ENCODE peak calls at places on chromosomes 3 and 15, in four cellular contexts. H, J, N and Z are unnamed samples.

GRCh38 chr3:30141178-30141581 is 465.2 kb upstream of the TGFBR2 start:
- DNase-seq in H (no peak), J (no peak), N (peak; percentile 96), Z (no peak)

GRCh38 chr15:88060383-88060782 is 196.2 kb downstream of the NTRK3 start:
- DNase-seq in H (no peak), J (no peak), N (no peak), Z (no peak)

GRCh38 chr3:187005827-187006481 is 75.6 kb downstream of the ST6GAL1 start:
- DNase-seq in H (no peak), J (no peak), N (no peak), Z (no peak)

GRCh38 chr3:52353291-52353855 is 37.3 kb downstream of the DNAH1 start:
- DNase-seq in H (no peak), J (no peak), N (no peak), Z (no peak)

GRCh38 chr3:195197764-195198423 is 73.1 kb downstream of the XXYLT1 start:
- DNase-seq in H (peak; percentile 93), J (no peak), N (no peak), Z (no peak)

GRCh38 chr3:64122476-64122875 is 99.2 kb upstream of the PSMD6 start:
- DNase-seq in H (no peak), J (no peak), N (no peak), Z (no peak)

GRCh38 chr15:27244047-27244446 is 273.1 kb downstream of the GABRG3 start:
- DNase-seq in H (no peak), J (no peak), N (no peak), Z (no peak)

GRCh38 chr3:162338514-162338913 is 841.9 kb downstream of the OTOL1 start:
- DNase-seq in H (no peak), J (no peak), N (no peak), Z (no peak)

GRCh38 chr15:68620721-68621528 is 42.1 kb downstream of the CORO2B start:
- DNase-seq in H (peak; percentile 91), J (peak; percentile 90), N (peak; percentile 95), Z (no peak)